ENCODE peak calls at places on chromosomes 3 and 15, in seven cellular contexts. S is uterus, B is cardiac muscle cell, L is omental fat pad, D is A549, V is chondrocyte, M is astrocyte. F is an unnamed sample.
A peak's percentile ranks its signal among the peaks of the same experiment; 100 is the strongest.

GRCh38 chr3:59782664-59783063 is 732.8 kb upstream of the CFAP20DC start:
- DNase-seq in S (no peak), B (no peak), L (no peak), D (no peak), V (no peak), M (no peak), F (no peak)

GRCh38 chr3:64459711-64460110 is 228.1 kb downstream of the ADAMTS9 start:
- DNase-seq in S (no peak), B (no peak), L (no peak), D (no peak), V (no peak), M (no peak), F (no peak)

GRCh38 chr3:68972358-68972979 is 40.1 kb upstream of the TAFA4 start:
- DNase-seq in S (no peak), B (peak; percentile 89), L (no peak), D (peak; percentile 36), V (no peak), M (peak; percentile 23), F (peak; percentile 76)

GRCh38 chr15:49075876-49076275 is 29.6 kb upstream of the SECISBP2L start:
- DNase-seq in S (no peak), B (no peak), L (no peak), D (no peak), V (no peak), M (no peak), F (no peak)

GRCh38 chr3:158789592-158789991 is 12.3 kb upstream of the MFSD1 start:
- DNase-seq in S (no peak), B (no peak), L (no peak), D (no peak), V (no peak), M (no peak), F (no peak)

GRCh38 chr3:73472429-73472828 is 152.3 kb downstream of the PDZRN3 start:
- DNase-seq in S (no peak), B (no peak), L (no peak), D (no peak), V (no peak), M (no peak), F (no peak)

GRCh38 chr3:61154788-61155187 is 96.5 kb downstream of the FHIT start:
- DNase-seq in S (no peak), B (no peak), L (no peak), D (no peak), V (no peak), M (no peak), F (no peak)

GRCh38 chr3:113631143-113631542 is 65.3 kb downstream of the USF3 start:
- DNase-seq in S (no peak), B (no peak), L (no peak), D (no peak), V (no peak), M (no peak), F (no peak)

GRCh38 chr3:197541756-197542539 is 13.8 kb downstream of the BDH1 start:
- DNase-seq in S (no peak), B (peak; percentile 76), L (no peak), D (no peak), V (no peak), M (peak; percentile 41), F (no peak)

GRCh38 chr3:31766654-31767053 is 214.4 kb downstream of the OSBPL10 start:
- DNase-seq in S (no peak), B (no peak), L (no peak), D (no peak), V (no peak), M (no peak), F (no peak)

GRCh38 chr15:71458089-71458660 is 342.9 kb downstream of the THSD4 start:
- DNase-seq in S (no peak), B (no peak), L (no peak), D (no peak), V (no peak), M (no peak), F (no peak)

GRCh38 chr3:9749333-9749662 is 454 bp upstream of the OGG1 start:
- DNase-seq in S (no peak), B (no peak), L (no peak), D (peak; percentile 26), V (no peak), M (no peak), F (no peak)

GRCh38 chr3:184618793-184619192 is 57.2 kb downstream of the EPHB3 start:
- DNase-seq in S (no peak), B (no peak), L (no peak), D (no peak), V (peak; percentile 48), M (no peak), F (no peak)

GRCh38 chr3:161372321-161373260 is 1.3 kb upstream of the SPTSSB start:
- DNase-seq in S (peak; percentile 18), B (peak; percentile 44), L (no peak), D (peak; percentile 20), V (no peak), M (no peak), F (peak; percentile 25)

GRCh38 chr15:55532944-55533343 is 24.9 kb upstream of the DNAAF4 start:
- DNase-seq in S (no peak), B (no peak), L (no peak), D (no peak), V (no peak), M (no peak), F (no peak)

GRCh38 chr3:101484805-101485620 is 28.0 kb downstream of the SENP7 start:
- DNase-seq in S (no peak), B (no peak), L (no peak), D (no peak), V (no peak), M (peak; percentile 68), F (no peak)

GRCh38 chr3:69671082-69671952 is 67.9 kb upstream of the MITF start:
- DNase-seq in S (peak; percentile 61), B (peak; percentile 68), L (no peak), D (peak; percentile 60), V (no peak), M (no peak), F (peak; percentile 58)

GRCh38 chr15:99486371-99487336 is 79.1 kb upstream of the MEF2A start:
- DNase-seq in S (peak; percentile 70), B (peak; percentile 51), L (no peak), D (peak; percentile 79), V (peak; percentile 97), M (peak; percentile 49), F (no peak)
- TF ChIP-seq CTCF in S (no peak), B (no peak), L (no peak), D (no peak), V (peak; percentile 24), M (no peak), F (no peak)

GRCh38 chr3:134464693-134465385 is 20.9 kb downstream of the ANAPC13 start:
- DNase-seq in S (no peak), B (no peak), L (no peak), D (no peak), V (no peak), M (no peak), F (no peak)
- TF ChIP-seq CTCF in S (no peak), B (no peak), L (no peak), D (no peak), V (peak; percentile 46), M (no peak), F (no peak)

GRCh38 chr3:139930201-139930600 is 4.8 kb upstream of the CLSTN2 start:
- DNase-seq in S (no peak), B (no peak), L (no peak), D (no peak), V (no peak), M (peak; percentile 73), F (no peak)

GRCh38 chr3:139935071-139935865 is at the start of gene CLSTN2:
- DNase-seq in S (peak; percentile 74), B (peak; percentile 92), L (peak; percentile 56), D (peak; percentile 24), V (no peak), M (peak; percentile 32), F (peak; percentile 69)

GRCh38 chr3:139935866-139936817 is 1.2 kb downstream of the CLSTN2 start:
- DNase-seq in S (peak; percentile 47), B (peak; percentile 60), L (no peak), D (no peak), V (peak; percentile 91), M (no peak), F (peak; percentile 7)

GRCh38 chr3:139937674-139938279 is 2.8 kb downstream of the CLSTN2 start:
- DNase-seq in S (peak; percentile 56), B (peak; percentile 47), L (no peak), D (peak; percentile 24), V (no peak), M (no peak), F (peak; percentile 43)

DNA sequence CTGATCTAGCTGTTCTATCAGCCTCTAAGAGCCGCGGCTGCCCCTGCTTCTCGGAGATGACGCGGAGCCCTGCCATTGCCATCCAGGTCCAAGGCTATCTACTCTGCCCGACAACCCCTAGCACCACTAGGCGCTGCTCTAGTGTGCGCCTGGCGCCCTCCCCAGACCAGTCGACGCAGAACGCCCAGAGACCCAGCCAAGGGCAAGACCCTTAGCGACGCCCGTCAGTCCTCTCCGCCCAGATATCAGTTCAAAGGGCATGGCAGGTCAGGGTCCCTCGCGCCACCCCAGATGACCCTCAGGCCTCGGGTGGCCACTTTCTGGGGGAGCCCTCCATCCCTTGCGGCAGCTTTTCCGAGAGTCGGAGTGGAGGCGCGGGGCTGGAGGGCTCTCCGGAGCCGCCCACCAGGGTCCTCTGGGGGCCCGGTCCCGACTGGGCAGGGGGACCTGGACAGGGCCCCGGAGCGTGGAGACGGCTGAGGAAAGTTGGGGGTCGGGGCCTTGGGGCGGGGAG is 371 bp upstream of the CLSTN2 start:
- DNase-seq in S (peak; percentile 52), B (peak; percentile 90), L (no peak), D (peak; percentile 22), V (no peak), M (peak; percentile 40), F (peak; percentile 53)
- TF ChIP-seq CTCF in S (peak; percentile 50), B (peak; percentile 12), L (no peak), D (no peak), V (peak; percentile 82), M (peak; percentile 40), F (peak; percentile 60)

GRCh38 chr3:126516936-126517290 is 660 bp downstream of the UROC1 start:
- DNase-seq in S (no peak), B (no peak), L (no peak), D (no peak), V (no peak), M (no peak), F (no peak)

GRCh38 chr3:126512916-126513650 is 4.5 kb downstream of the UROC1 start:
- DNase-seq in S (no peak), B (no peak), L (no peak), D (no peak), V (peak; percentile 52), M (no peak), F (no peak)

GRCh38 chr3:126514161-126514560 is 3.4 kb downstream of the UROC1 start:
- DNase-seq in S (no peak), B (no peak), L (no peak), D (no peak), V (peak; percentile 54), M (no peak), F (no peak)

GRCh38 chr3:126516152-126516935 is 1.2 kb downstream of the UROC1 start:
- DNase-seq in S (no peak), B (no peak), L (no peak), D (no peak), V (peak; percentile 48), M (no peak), F (no peak)

DNA sequence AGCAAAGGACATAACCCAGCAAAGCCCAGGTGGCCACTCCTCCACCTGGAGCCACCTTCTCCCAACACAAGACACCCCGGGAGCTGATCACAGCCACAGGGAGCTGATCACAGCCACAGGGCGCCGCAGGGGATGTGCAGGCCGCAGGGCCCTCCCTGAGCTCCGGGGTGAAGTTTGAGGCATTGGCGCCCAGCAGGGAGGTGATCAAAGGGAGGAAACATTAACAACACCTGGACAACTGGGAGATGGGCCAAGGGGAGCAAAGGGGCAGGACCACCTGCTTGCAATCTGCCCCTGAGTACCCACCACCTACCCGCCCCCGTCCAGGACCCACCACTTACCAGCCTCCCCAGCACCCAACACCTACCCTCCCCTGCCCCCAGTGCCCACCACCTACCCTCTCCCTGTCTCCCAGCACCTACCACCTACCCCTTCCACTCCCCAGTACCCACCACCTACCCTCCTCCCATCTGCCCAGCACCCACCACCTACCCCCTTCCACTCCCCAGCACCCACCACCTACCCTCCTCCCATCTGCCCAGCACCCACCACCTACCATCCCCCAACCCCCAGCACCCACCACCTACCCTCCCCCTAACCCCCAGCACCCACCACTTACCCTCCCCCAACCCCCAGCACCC is 2.4 kb downstream of the UROC1 start:
- DNase-seq in S (no peak), B (no peak), L (no peak), D (no peak), V (peak; percentile 87), M (no peak), F (no peak)
- TF ChIP-seq CTCF in S (no peak), B (no peak), L (no peak), D (no peak), V (no peak), M (no peak), F (no peak)